ENCODE peak calls at places on chromosomes 7 and 10, in ten cellular contexts. J, U, W, P, A, Y, L, R, D and G are unnamed samples.

GRCh38 chr10:88262591-88263234 is 320.4 kb downstream of the RNLS start:
- DNase-seq in J (no peak), U (no peak), W (no peak), P (no peak), A (no peak), Y (no peak), L (no peak), R (no peak), D (no peak), G (no peak)

GRCh38 chr7:44616545-44616944 is 10.1 kb downstream of the OGDH start:
- DNase-seq in J (no peak), U (no peak), W (no peak), P (no peak), A (no peak), Y (no peak), L (no peak), R (no peak), D (no peak), G (no peak)

GRCh38 chr7:72326365-72326764 is 85.8 kb downstream of the CALN1 start:
- DNase-seq in J (no peak), U (no peak), W (peak; percentile 8), P (no peak), A (no peak), Y (peak; percentile 16), L (no peak), R (no peak), D (no peak), G (no peak)

GRCh38 chr10:131249957-131250347 is 61.6 kb downstream of the TCERG1L start:
- DNase-seq in J (no peak), U (no peak), W (no peak), P (no peak), A (no peak), Y (no peak), L (no peak), R (no peak), D (no peak), G (no peak)

GRCh38 chr10:130964771-130965170 is 346.8 kb downstream of the TCERG1L start:
- DNase-seq in J (no peak), U (no peak), W (no peak), P (no peak), A (no peak), Y (no peak), L (no peak), R (no peak), D (no peak), G (no peak)

GRCh38 chr7:7521259-7521658 is 14.4 kb downstream of the COL28A1 start:
- DNase-seq in J (no peak), U (no peak), W (peak; percentile 35), P (peak; percentile 5), A (no peak), Y (peak; percentile 14), L (peak; percentile 31), R (no peak), D (no peak), G (no peak)

GRCh38 chr10:84908491-84908890 is 580.1 kb downstream of the CCSER2 start:
- DNase-seq in J (no peak), U (no peak), W (peak; percentile 72), P (no peak), A (no peak), Y (no peak), L (no peak), R (no peak), D (no peak), G (no peak)

GRCh38 chr7:130356760-130357611 is 12.4 kb downstream of the CPA5 start:
- DNase-seq in J (no peak), U (no peak), W (peak; percentile 82), P (no peak), A (no peak), Y (no peak), L (peak; percentile 22), R (peak; percentile 83), D (no peak), G (peak; percentile 92)

GRCh38 chr10:56360583-56360966 is 484 bp downstream of the ZWINT start:
- DNase-seq in J (no peak), U (no peak), W (no peak), P (no peak), A (no peak), Y (no peak), L (peak; percentile 4), R (no peak), D (no peak), G (no peak)

GRCh38 chr7:53121374-53121773 is 85.9 kb downstream of the POM121L12 start:
- DNase-seq in J (no peak), U (no peak), W (no peak), P (peak; percentile 9), A (no peak), Y (no peak), L (no peak), R (no peak), D (no peak), G (no peak)

GRCh38 chr7:73894851-73895441 is 34.0 kb downstream of the TMEM270 start:
- DNase-seq in J (no peak), U (no peak), W (peak; percentile 93), P (no peak), A (peak; percentile 57), Y (no peak), L (no peak), R (peak; percentile 92), D (peak; percentile 32), G (peak; percentile 99)

GRCh38 chr10:124827474-124827873 is 25.9 kb downstream of the ABRAXAS2 start:
- DNase-seq in J (no peak), U (no peak), W (peak; percentile 17), P (peak; percentile 2), A (no peak), Y (peak; percentile 60), L (peak; percentile 38), R (peak; percentile 70), D (no peak), G (peak; percentile 4)

GRCh38 chr10:51547941-51548340 is 151.5 kb downstream of the CSTF2T start:
- DNase-seq in J (no peak), U (no peak), W (no peak), P (no peak), A (no peak), Y (no peak), L (no peak), R (no peak), D (no peak), G (no peak)

GRCh38 chr10:13586676-13587355 is at the start of gene PRPF18:
- DNase-seq in J (peak; percentile 95), U (peak; percentile 97), W (peak; percentile 89), P (peak; percentile 95), A (peak; percentile 96), Y (peak; percentile 97), L (peak; percentile 96), R (peak; percentile 97), D (peak; percentile 91), G (peak; percentile 96)

GRCh38 chr10:73577788-73578187 is 13.4 kb downstream of the USP54 start:
- DNase-seq in J (no peak), U (no peak), W (no peak), P (no peak), A (peak; percentile 69), Y (no peak), L (no peak), R (peak; percentile 28), D (no peak), G (peak; percentile 63)

GRCh38 chr10:95706573-95706972 is 12.8 kb upstream of the TCTN3 start:
- DNase-seq in J (no peak), U (no peak), W (no peak), P (no peak), A (no peak), Y (no peak), L (no peak), R (no peak), D (no peak), G (no peak)

GRCh38 chr10:28668363-28669226 is 8.7 kb upstream of the BAMBI start:
- DNase-seq in J (no peak), U (peak; percentile 73), W (no peak), P (peak; percentile 68), A (peak; percentile 53), Y (no peak), L (peak; percentile 21), R (peak; percentile 84), D (no peak), G (peak; percentile 57)

GRCh38 chr10:133123050-133123745 is 35.5 kb downstream of the ADGRA1 start:
- DNase-seq in J (no peak), U (no peak), W (no peak), P (no peak), A (peak; percentile 32), Y (no peak), L (no peak), R (no peak), D (no peak), G (no peak)

GRCh38 chr10:118925404-118925803 is 104.1 kb upstream of the NANOS1 start:
- DNase-seq in J (no peak), U (no peak), W (no peak), P (no peak), A (no peak), Y (no peak), L (no peak), R (no peak), D (no peak), G (no peak)

GRCh38 chr7:99540542-99540941 is 11.4 kb downstream of the FAM200A start:
- DNase-seq in J (no peak), U (no peak), W (no peak), P (no peak), A (no peak), Y (no peak), L (no peak), R (no peak), D (no peak), G (no peak)

GRCh38 chr10:34235164-34235832 is 579.8 kb downstream of the PARD3 start:
- DNase-seq in J (no peak), U (no peak), W (peak; percentile 91), P (no peak), A (no peak), Y (no peak), L (no peak), R (peak; percentile 30), D (no peak), G (peak; percentile 50)

GRCh38 chr7:126937196-126937595 is 315.5 kb downstream of the GRM8 start:
- DNase-seq in J (no peak), U (no peak), W (peak; percentile 36), P (no peak), A (no peak), Y (no peak), L (no peak), R (no peak), D (no peak), G (no peak)